ENCODE peak calls at places on chromosomes 6 and 20, in six cellular contexts. C, W, S, A, G and H are unnamed samples.

GRCh38 chr6:109834131-109834530 is 143.0 kb downstream of the FIG4 start:
- DNase-seq in C (no peak), W (no peak), S (no peak), A (no peak), G (no peak), H (no peak)

GRCh38 chr6:32944265-32944664 is 3.4 kb upstream of the HLA-DMB start:
- DNase-seq in C (peak), W (no peak), S (peak), A (no peak), G (no peak), H (no peak)

GRCh38 chr6:16635291-16635809 is 125.9 kb downstream of the ATXN1 start:
- DNase-seq in C (no peak), W (no peak), S (no peak), A (no peak), G (no peak), H (no peak)

GRCh38 chr6:125867483-125867935 is 76.7 kb downstream of the NCOA7 start:
- DNase-seq in C (no peak), W (peak), S (no peak), A (no peak), G (no peak), H (no peak)

GRCh38 chr20:62924567-62925419 is 1.5 kb downstream of the DIDO1 start:
- DNase-seq in C (no peak), W (no peak), S (no peak), A (no peak), G (no peak), H (peak)

GRCh38 chr6:3915076-3915791 is 66.1 kb downstream of the FAM50B start:
- DNase-seq in C (no peak), W (no peak), S (peak), A (no peak), G (no peak), H (no peak)

GRCh38 chr20:37243937-37244571 is 17.6 kb downstream of the GHRH start:
- DNase-seq in C (no peak), W (no peak), S (no peak), A (no peak), G (no peak), H (no peak)

GRCh38 chr6:170345662-170346061 is 39.1 kb downstream of the FAM120B start:
- DNase-seq in C (no peak), W (no peak), S (no peak), A (no peak), G (no peak), H (no peak)

GRCh38 chr6:1872649-1873131 is 263.0 kb downstream of the FOXC1 start:
- DNase-seq in C (no peak), W (peak), S (no peak), A (no peak), G (no peak), H (no peak)

GRCh38 chr6:81820979-81821378 is 68.5 kb upstream of the TENT5A start:
- DNase-seq in C (no peak), W (no peak), S (no peak), A (no peak), G (no peak), H (no peak)

GRCh38 chr6:169241688-169242350 is 11.8 kb downstream of the THBS2 start:
- DNase-seq in C (no peak), W (no peak), S (peak), A (no peak), G (peak), H (no peak)

GRCh38 chr20:62321521-62321948 is 18.7 kb downstream of the ADRM1 start:
- DNase-seq in C (peak), W (no peak), S (no peak), A (no peak), G (no peak), H (no peak)

GRCh38 chr6:155349129-155349528 is 34.8 kb upstream of the TFB1M start:
- DNase-seq in C (no peak), W (no peak), S (no peak), A (no peak), G (no peak), H (no peak)

GRCh38 chr6:137362878-137363804 is 131.1 kb downstream of the OLIG3 start:
- DNase-seq in C (no peak), W (no peak), S (no peak), A (no peak), G (no peak), H (no peak)

GRCh38 chr6:67450641-67451040 is 1184.4 kb upstream of the ADGRB3 start:
- DNase-seq in C (peak), W (no peak), S (no peak), A (no peak), G (no peak), H (no peak)

GRCh38 chr6:147936703-147937102 is 405.9 kb upstream of the SASH1 start:
- DNase-seq in C (no peak), W (no peak), S (no peak), A (no peak), G (no peak), H (no peak)

GRCh38 chr20:40743172-40743775 is 54.2 kb upstream of the MAFB start:
- DNase-seq in C (no peak), W (no peak), S (no peak), A (no peak), G (no peak), H (no peak)

GRCh38 chr6:127547909-127548649 is 28.9 kb upstream of the C6orf58 start:
- DNase-seq in C (no peak), W (no peak), S (no peak), A (no peak), G (no peak), H (no peak)

GRCh38 chr6:111076024-111076680 is 11.2 kb upstream of the SLC16A10 start:
- DNase-seq in C (no peak), W (no peak), S (no peak), A (no peak), G (no peak), H (no peak)

GRCh38 chr20:49572857-49573256 is 4.9 kb upstream of the PTGIS start:
- DNase-seq in C (no peak), W (no peak), S (no peak), A (no peak), G (no peak), H (no peak)

GRCh38 chr6:40689181-40689580 is 102.0 kb upstream of the LRFN2 start:
- DNase-seq in C (no peak), W (no peak), S (no peak), A (no peak), G (no peak), H (no peak)

GRCh38 chr6:101668496-101668895 is 275.0 kb downstream of the GRIK2 start:
- DNase-seq in C (no peak), W (no peak), S (no peak), A (no peak), G (no peak), H (no peak)

GRCh38 chr6:2630362-2630761 is 120.4 kb downstream of the MYLK4 start:
- DNase-seq in C (no peak), W (peak), S (no peak), A (no peak), G (no peak), H (no peak)

GRCh38 chr20:11041396-11041795 is 367.6 kb upstream of the JAG1 start:
- DNase-seq in C (no peak), W (no peak), S (no peak), A (no peak), G (no peak), H (no peak)

GRCh38 chr6:117487831-117488230 is 5.4 kb downstream of the DCBLD1 start:
- DNase-seq in C (no peak), W (no peak), S (no peak), A (no peak), G (no peak), H (no peak)

GRCh38 chr6:155162682-155163081 is 101.1 kb upstream of the CLDN20 start:
- DNase-seq in C (no peak), W (no peak), S (no peak), A (no peak), G (no peak), H (no peak)